ENCODE peak calls at places on chromosomes 7 and 10, in four cellular contexts. One of them, this sample, is unnamed.

GRCh38 chr7:55965805-55966421 is 1.5 kb downstream of the NIPSNAP2 start:
- DNase-seq in A673: peak
- DNase-seq in neural progenitor cell: no peak
- DNase-seq in upper lobe of left lung: peak
- DNase-seq in this sample: no peak

GRCh38 chr7:135174941-135175340 is 4.4 kb upstream of the CYREN start:
- DNase-seq in A673: no peak
- DNase-seq in neural progenitor cell: no peak
- DNase-seq in upper lobe of left lung: no peak
- DNase-seq in this sample: no peak

GRCh38 chr7:28130277-28130676 is 50.3 kb downstream of the JAZF1 start:
- DNase-seq in A673: no peak
- DNase-seq in neural progenitor cell: no peak
- DNase-seq in upper lobe of left lung: no peak
- DNase-seq in this sample: no peak

GRCh38 chr10:119538632-119539358 is 3.7 kb downstream of the RGS10 start:
- DNase-seq in A673: no peak
- DNase-seq in neural progenitor cell: no peak
- DNase-seq in upper lobe of left lung: no peak
- DNase-seq in this sample: no peak

GRCh38 chr7:74658171-74659004 is 870 bp downstream of the GTF2I start:
- DNase-seq in A673: peak
- DNase-seq in neural progenitor cell: peak
- DNase-seq in upper lobe of left lung: peak
- DNase-seq in this sample: peak

GRCh38 chr7:17463511-17464085 is 165.1 kb downstream of the AHR start:
- DNase-seq in A673: peak
- DNase-seq in neural progenitor cell: no peak
- DNase-seq in upper lobe of left lung: no peak
- DNase-seq in this sample: no peak

GRCh38 chr10:109866995-109867635 is 56.2 kb downstream of the XPNPEP1 start:
- DNase-seq in A673: no peak
- DNase-seq in neural progenitor cell: no peak
- DNase-seq in upper lobe of left lung: no peak
- DNase-seq in this sample: no peak

GRCh38 chr7:129781856-129782256 is 170.3 kb downstream of the NRF1 start:
- DNase-seq in A673: no peak
- DNase-seq in neural progenitor cell: peak
- DNase-seq in upper lobe of left lung: no peak
- DNase-seq in this sample: no peak

GRCh38 chr10:119657725-119658124 is 6.5 kb downstream of the BAG3 start:
- DNase-seq in A673: no peak
- DNase-seq in neural progenitor cell: no peak
- DNase-seq in upper lobe of left lung: no peak
- DNase-seq in this sample: no peak

GRCh38 chr7:137985253-137985896 is 16.5 kb downstream of the CREB3L2 start:
- DNase-seq in A673: no peak
- DNase-seq in neural progenitor cell: no peak
- DNase-seq in upper lobe of left lung: no peak
- DNase-seq in this sample: no peak

GRCh38 chr7:2903686-2904162 is 59.6 kb upstream of the GNA12 start:
- DNase-seq in A673: no peak
- DNase-seq in neural progenitor cell: no peak
- DNase-seq in upper lobe of left lung: no peak
- DNase-seq in this sample: no peak

GRCh38 chr7:1668486-1668931 is 1.6 kb upstream of the ELFN1 start:
- DNase-seq in A673: no peak
- DNase-seq in neural progenitor cell: peak
- DNase-seq in upper lobe of left lung: no peak
- DNase-seq in this sample: no peak

GRCh38 chr10:132783865-132784581 is 1.9 kb downstream of the NKX6-2 start:
- DNase-seq in A673: no peak
- DNase-seq in neural progenitor cell: peak
- DNase-seq in upper lobe of left lung: no peak
- DNase-seq in this sample: no peak

GRCh38 chr7:158227258-158227657 is 360.4 kb downstream of the PTPRN2 start:
- DNase-seq in A673: no peak
- DNase-seq in neural progenitor cell: no peak
- DNase-seq in upper lobe of left lung: no peak
- DNase-seq in this sample: no peak

DNA sequence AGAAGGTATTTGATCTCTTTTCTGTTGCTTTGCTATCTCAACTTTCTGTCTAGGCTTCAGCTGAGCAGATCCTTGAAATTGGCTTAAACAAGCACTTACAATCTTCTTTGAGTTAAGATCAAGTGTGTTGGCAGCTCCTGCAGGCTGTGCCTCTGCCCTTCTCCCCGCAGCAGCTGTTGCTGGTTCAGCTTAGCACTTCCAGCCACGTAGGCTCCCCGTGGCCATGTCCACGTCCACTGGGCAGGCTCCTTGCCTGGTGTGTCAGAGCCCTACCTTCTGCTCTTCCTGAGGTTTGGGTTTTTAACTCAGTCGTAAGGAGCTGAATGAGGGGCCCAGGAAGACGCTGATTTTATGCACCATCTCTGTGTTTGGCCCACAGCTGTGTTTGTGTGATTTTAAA is 47.2 kb downstream of the CAMK1D start:
- DNase-seq in A673: no peak
- DNase-seq in neural progenitor cell: no peak
- DNase-seq in upper lobe of left lung: peak
- DNase-seq in this sample: no peak
- H3K4me3 ChIP-seq in A673: no peak
- H3K4me3 ChIP-seq in neural progenitor cell: no peak
- H3K4me3 ChIP-seq in upper lobe of left lung: no peak
- H3K4me3 ChIP-seq in this sample: no peak

DNA sequence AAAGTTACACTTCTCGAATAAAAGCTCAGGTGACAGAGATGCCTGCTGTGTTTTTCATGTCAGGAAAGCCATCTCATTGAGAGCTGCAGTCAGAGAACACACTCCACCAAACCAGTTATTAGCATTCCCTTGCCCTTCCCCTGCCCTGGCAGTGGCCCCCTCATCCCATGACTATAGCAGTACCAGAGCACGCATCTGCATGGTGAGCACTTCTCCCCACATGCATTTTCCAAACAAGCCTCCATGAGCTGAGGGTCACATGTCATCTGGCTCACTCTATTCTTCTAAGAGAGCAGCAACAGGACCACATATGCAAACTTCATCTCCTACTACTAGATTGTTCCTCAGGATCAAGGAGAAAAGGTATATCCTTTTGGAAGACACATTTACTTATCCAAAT is 42.4 kb upstream of the FGL2 start:
- DNase-seq in A673: no peak
- DNase-seq in neural progenitor cell: no peak
- DNase-seq in upper lobe of left lung: no peak
- DNase-seq in this sample: no peak
- H3K27ac ChIP-seq in A673: no peak
- H3K27ac ChIP-seq in neural progenitor cell: no peak
- H3K27ac ChIP-seq in upper lobe of left lung: no peak
- H3K27ac ChIP-seq in this sample: no peak

DNA sequence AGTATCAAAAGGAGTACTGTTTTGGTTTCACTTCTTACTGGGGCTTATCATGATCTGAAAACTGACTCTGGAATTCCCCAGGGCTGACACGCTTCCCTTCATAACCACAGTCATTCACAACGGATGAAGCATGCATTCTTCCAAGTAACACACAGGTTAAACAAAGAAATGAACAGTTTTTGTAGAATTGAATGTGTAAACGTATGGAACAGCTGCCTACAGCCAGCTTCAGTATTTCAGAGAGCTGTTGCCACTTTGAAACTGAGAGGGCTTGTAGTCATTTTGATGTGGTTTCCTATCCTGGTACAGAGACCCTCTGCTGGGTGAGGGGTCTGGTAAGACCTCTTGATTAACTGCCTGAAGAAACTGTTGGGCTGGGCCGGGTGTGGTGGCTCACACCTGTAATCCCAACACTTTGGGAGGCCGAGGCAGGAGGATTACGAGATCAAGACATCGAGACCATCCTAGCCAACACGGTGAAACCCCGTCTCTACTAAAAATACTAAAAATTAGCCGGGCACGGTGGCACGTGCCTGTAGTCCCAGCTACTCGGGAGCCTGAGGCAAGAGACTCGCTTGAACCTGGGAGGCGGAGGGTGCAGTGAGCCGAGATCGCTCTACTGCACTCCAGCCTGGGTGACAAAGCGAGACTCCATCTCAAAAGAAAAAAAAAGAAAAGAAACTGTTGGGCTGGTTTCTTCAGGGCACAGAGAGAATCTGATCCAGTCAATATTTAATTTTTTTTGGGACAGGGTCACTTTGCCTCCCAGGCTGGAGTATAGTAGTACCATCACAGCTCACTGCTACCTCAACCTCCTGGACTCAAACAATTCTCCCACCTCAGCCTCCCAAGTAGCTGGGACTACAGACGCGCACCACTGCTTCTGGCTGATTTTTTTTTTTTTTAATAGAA is 4.7 kb downstream of the NFE2L3 start:
- DNase-seq in A673: peak
- DNase-seq in neural progenitor cell: no peak
- DNase-seq in upper lobe of left lung: no peak
- DNase-seq in this sample: peak
- H3K4me3 ChIP-seq in A673: peak
- H3K4me3 ChIP-seq in neural progenitor cell: no peak
- H3K4me3 ChIP-seq in upper lobe of left lung: peak
- H3K4me3 ChIP-seq in this sample: no peak

GRCh38 chr7:116626886-116627285 is 45.1 kb upstream of the MET start:
- DNase-seq in A673: no peak
- DNase-seq in neural progenitor cell: no peak
- DNase-seq in upper lobe of left lung: no peak
- DNase-seq in this sample: no peak

GRCh38 chr7:116630357-116630756 is 41.6 kb upstream of the MET start:
- DNase-seq in A673: no peak
- DNase-seq in neural progenitor cell: no peak
- DNase-seq in upper lobe of left lung: no peak
- DNase-seq in this sample: no peak

GRCh38 chr7:116631676-116632075 is 40.3 kb upstream of the MET start:
- DNase-seq in A673: no peak
- DNase-seq in neural progenitor cell: no peak
- DNase-seq in upper lobe of left lung: no peak
- DNase-seq in this sample: no peak

GRCh38 chr7:116630932-116631449 is 41.0 kb upstream of the MET start:
- DNase-seq in A673: peak
- DNase-seq in neural progenitor cell: peak
- DNase-seq in upper lobe of left lung: peak
- DNase-seq in this sample: peak

DNA sequence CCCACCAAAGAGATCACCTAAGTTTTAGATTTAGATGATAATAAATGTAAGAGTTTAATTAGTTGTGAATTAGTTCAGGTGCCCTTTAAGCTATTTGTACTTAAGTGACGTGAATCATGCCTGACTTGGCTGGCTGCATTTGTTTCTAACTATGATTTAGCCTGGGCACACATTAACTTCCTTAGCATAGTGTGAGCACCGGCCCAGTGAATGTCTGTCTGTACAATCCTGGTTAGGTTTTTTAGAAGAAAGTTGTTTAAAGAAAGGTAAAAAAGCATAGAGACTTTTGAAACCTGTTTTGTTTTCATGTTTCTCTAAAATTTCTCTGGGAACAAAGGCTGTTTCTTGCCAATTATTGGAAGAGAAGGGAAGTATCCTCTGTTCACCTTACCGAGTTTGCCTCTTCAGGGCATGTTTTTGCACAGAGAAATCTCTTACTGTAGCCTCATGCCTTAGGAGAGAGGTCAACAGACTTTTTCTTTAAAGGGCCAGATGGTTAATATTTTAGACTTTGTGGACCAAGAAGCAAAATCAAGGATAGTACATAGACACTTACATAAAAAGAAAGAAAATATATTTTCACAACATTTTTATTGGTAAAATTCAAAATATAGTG is 42.9 kb upstream of the MET start:
- DNase-seq in A673: no peak
- DNase-seq in neural progenitor cell: no peak
- DNase-seq in upper lobe of left lung: peak
- DNase-seq in this sample: no peak
- H3K27ac ChIP-seq in A673: no peak
- H3K27ac ChIP-seq in neural progenitor cell: no peak
- H3K27ac ChIP-seq in upper lobe of left lung: peak
- H3K27ac ChIP-seq in this sample: no peak

DNA sequence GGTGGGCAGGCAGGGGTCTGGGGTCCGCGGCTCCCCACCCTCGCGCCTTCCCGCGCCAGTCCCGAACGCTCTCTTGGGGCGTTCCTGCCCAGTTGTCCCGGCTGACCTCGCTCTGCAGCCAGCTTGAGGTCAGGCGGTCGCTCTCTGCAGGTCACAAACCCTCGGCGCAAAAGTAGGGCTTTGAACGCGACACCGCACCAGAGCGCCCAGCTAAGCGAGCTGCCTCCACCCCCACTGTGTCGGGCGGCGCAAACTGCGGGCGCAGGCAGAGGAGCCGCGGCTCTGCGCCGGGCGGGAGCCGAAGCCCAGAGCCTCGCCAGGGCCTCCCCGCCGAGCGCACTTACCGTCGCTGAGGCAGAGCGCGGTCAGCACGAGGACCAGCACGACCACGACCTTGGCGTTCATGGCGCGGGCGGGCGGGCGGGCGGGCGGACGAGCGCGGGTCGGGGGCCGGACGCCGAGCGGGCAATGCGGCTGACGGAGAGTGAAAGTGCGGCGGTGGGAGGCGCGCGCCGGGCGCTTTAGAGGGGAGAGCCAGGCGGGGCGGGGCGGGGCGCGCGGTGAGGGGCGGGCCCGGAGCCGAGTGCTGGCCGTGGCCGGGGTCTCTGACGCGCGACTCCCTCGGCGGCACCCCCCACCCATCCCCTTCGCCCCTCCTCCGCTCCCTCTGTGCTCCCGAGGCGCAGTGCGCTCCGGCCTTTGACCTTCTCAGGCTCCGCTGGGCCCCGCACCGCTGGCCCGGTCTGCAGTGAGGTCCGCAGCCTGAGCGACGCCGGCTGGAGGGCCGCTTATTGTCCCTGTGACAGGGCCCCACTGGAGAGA is at the start of gene CXCL12:
- DNase-seq in A673: peak
- DNase-seq in neural progenitor cell: peak
- DNase-seq in upper lobe of left lung: no peak
- DNase-seq in this sample: no peak
- H3K4me3 ChIP-seq in A673: peak
- H3K4me3 ChIP-seq in neural progenitor cell: peak
- H3K4me3 ChIP-seq in upper lobe of left lung: peak
- H3K4me3 ChIP-seq in this sample: no peak

DNA sequence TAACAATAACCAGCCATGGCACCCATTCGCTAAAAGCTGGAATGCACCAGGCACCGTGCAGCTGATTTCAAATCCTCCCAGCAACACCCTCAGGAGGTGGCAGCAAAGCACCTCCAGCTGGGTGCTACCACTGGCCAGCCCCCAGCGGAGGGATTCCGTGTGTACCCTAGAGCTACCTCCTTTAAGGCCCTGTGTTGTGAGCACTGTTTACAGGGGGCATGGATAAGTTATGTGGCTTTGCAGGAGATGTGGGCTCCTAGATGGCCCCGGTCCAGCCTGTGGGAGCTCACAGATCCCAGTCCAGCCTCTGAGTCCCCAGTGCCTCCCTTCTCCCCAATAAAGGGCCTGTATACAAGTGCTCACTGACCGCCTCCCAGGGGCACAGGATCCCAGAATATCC is 27.1 kb downstream of the TNRC18 start:
- DNase-seq in A673: peak
- DNase-seq in neural progenitor cell: no peak
- DNase-seq in upper lobe of left lung: peak
- DNase-seq in this sample: no peak
- H3K27ac ChIP-seq in A673: peak
- H3K27ac ChIP-seq in neural progenitor cell: no peak
- H3K27ac ChIP-seq in upper lobe of left lung: peak
- H3K27ac ChIP-seq in this sample: no peak

This sample was measured in SJCRH30.